ENCODE peak calls at places on chromosomes 7 and 10, in six cellular contexts. One of them, this sample, is unnamed.

GRCh38 chr10:133334495-133335237 is 2.0 kb downstream of the CALY start:
- DNase-seq in SK-MEL-5: no peak
- DNase-seq in foreskin fibroblast: no peak
- DNase-seq in cardiac septum: no peak
- DNase-seq in sciatic nerve: peak; percentile 63
- DNase-seq in activated naive CD4-positive, alpha-beta T cell: no peak
- DNase-seq in this sample: no peak

GRCh38 chr10:131167036-131167860 is 144.3 kb downstream of the TCERG1L start:
- DNase-seq in SK-MEL-5: no peak
- DNase-seq in foreskin fibroblast: no peak
- DNase-seq in cardiac septum: peak; percentile 69
- DNase-seq in sciatic nerve: peak; percentile 45
- DNase-seq in activated naive CD4-positive, alpha-beta T cell: no peak
- DNase-seq in this sample: no peak

GRCh38 chr7:12494354-12495024 is 76.0 kb upstream of the SCIN start:
- DNase-seq in SK-MEL-5: no peak
- DNase-seq in foreskin fibroblast: no peak
- DNase-seq in cardiac septum: no peak
- DNase-seq in sciatic nerve: no peak
- DNase-seq in activated naive CD4-positive, alpha-beta T cell: no peak
- DNase-seq in this sample: no peak

GRCh38 chr10:15624405-15625191 is 95.1 kb downstream of the ITGA8 start:
- DNase-seq in SK-MEL-5: no peak
- DNase-seq in foreskin fibroblast: no peak
- DNase-seq in cardiac septum: no peak
- DNase-seq in sciatic nerve: no peak
- DNase-seq in activated naive CD4-positive, alpha-beta T cell: no peak
- DNase-seq in this sample: peak; percentile 6

GRCh38 chr7:6375346-6376101 is 72.2 kb downstream of the DAGLB start:
- DNase-seq in SK-MEL-5: peak; percentile 76
- DNase-seq in foreskin fibroblast: no peak
- DNase-seq in cardiac septum: no peak
- DNase-seq in sciatic nerve: no peak
- DNase-seq in activated naive CD4-positive, alpha-beta T cell: peak; percentile 5
- DNase-seq in this sample: peak; percentile 32

GRCh38 chr10:14429043-14429713 is 98.5 kb upstream of the FRMD4A start:
- DNase-seq in SK-MEL-5: no peak
- DNase-seq in foreskin fibroblast: no peak
- DNase-seq in cardiac septum: no peak
- DNase-seq in sciatic nerve: no peak
- DNase-seq in activated naive CD4-positive, alpha-beta T cell: no peak
- DNase-seq in this sample: no peak

GRCh38 chr7:132733860-132734259 is 157.6 kb upstream of the PLXNA4 start:
- DNase-seq in SK-MEL-5: no peak
- DNase-seq in foreskin fibroblast: no peak
- DNase-seq in cardiac septum: no peak
- DNase-seq in sciatic nerve: no peak
- DNase-seq in activated naive CD4-positive, alpha-beta T cell: no peak
- DNase-seq in this sample: no peak

GRCh38 chr7:139340808-139341057 is 404 bp upstream of the FMC1 start:
- DNase-seq in SK-MEL-5: no peak
- DNase-seq in foreskin fibroblast: no peak
- DNase-seq in cardiac septum: no peak
- DNase-seq in sciatic nerve: no peak
- DNase-seq in activated naive CD4-positive, alpha-beta T cell: no peak
- DNase-seq in this sample: no peak

GRCh38 chr10:91296471-91296870 is 76.0 kb downstream of the PCGF5 start:
- DNase-seq in SK-MEL-5: peak; percentile 80
- DNase-seq in foreskin fibroblast: peak; percentile 20
- DNase-seq in cardiac septum: no peak
- DNase-seq in sciatic nerve: no peak
- DNase-seq in activated naive CD4-positive, alpha-beta T cell: no peak
- DNase-seq in this sample: no peak

GRCh38 chr7:130649004-130649790 is 19.4 kb downstream of the COPG2 start:
- DNase-seq in SK-MEL-5: peak; percentile 26
- DNase-seq in foreskin fibroblast: peak; percentile 62
- DNase-seq in cardiac septum: no peak
- DNase-seq in sciatic nerve: no peak
- DNase-seq in activated naive CD4-positive, alpha-beta T cell: no peak
- DNase-seq in this sample: peak; percentile 26

GRCh38 chr7:147240468-147240867 is 1123.9 kb downstream of the CNTNAP2 start:
- DNase-seq in SK-MEL-5: no peak
- DNase-seq in foreskin fibroblast: no peak
- DNase-seq in cardiac septum: no peak
- DNase-seq in sciatic nerve: no peak
- DNase-seq in activated naive CD4-positive, alpha-beta T cell: no peak
- DNase-seq in this sample: no peak

This sample was measured in hepatocyte.